ENCODE peak calls at places on chromosomes 11 and 22, in eight cellular contexts. One of them, this sample, is unnamed.

GRCh38 chr11:89279176-89279575 is 101.5 kb downstream of the TYR start:
- DNase-seq in prostate gland: no peak
- DNase-seq in fibroblast of lung: no peak
- DNase-seq in heart left ventricle: no peak
- DNase-seq in fibroblast of mammary gland: no peak
- DNase-seq in PC-3: no peak
- DNase-seq in MCF 10A: no peak
- DNase-seq in astrocyte of the cerebellum: no peak
- DNase-seq in this sample: no peak

GRCh38 chr11:92796744-92797143 is 172.7 kb upstream of the MTNR1B start:
- DNase-seq in PC-3: no peak
- DNase-seq in prostate gland: no peak
- DNase-seq in astrocyte of the cerebellum: no peak
- DNase-seq in fibroblast of mammary gland: no peak
- DNase-seq in heart left ventricle: no peak
- DNase-seq in MCF 10A: no peak
- DNase-seq in fibroblast of lung: no peak
- DNase-seq in this sample: no peak

GRCh38 chr11:16924826-16925494 is 89.3 kb downstream of the PLEKHA7 start:
- DNase-seq in heart left ventricle: peak
- DNase-seq in prostate gland: peak
- DNase-seq in fibroblast of lung: peak
- DNase-seq in MCF 10A: peak
- DNase-seq in PC-3: peak
- DNase-seq in astrocyte of the cerebellum: peak
- DNase-seq in fibroblast of mammary gland: peak
- DNase-seq in this sample: no peak

GRCh38 chr11:107857550-107858216 is 904 bp downstream of the SLC35F2 start:
- DNase-seq in fibroblast of lung: peak
- DNase-seq in MCF 10A: peak
- DNase-seq in heart left ventricle: no peak
- DNase-seq in PC-3: no peak
- DNase-seq in fibroblast of mammary gland: peak
- DNase-seq in prostate gland: no peak
- DNase-seq in astrocyte of the cerebellum: no peak
- DNase-seq in this sample: no peak

GRCh38 chr11:16226245-16226644 is 130.1 kb downstream of the SOX6 start:
- DNase-seq in PC-3: peak
- DNase-seq in heart left ventricle: peak
- DNase-seq in fibroblast of lung: peak
- DNase-seq in prostate gland: peak
- DNase-seq in MCF 10A: peak
- DNase-seq in fibroblast of mammary gland: peak
- DNase-seq in astrocyte of the cerebellum: no peak
- DNase-seq in this sample: peak

GRCh38 chr11:2803186-2804057 is 82.2 kb downstream of the CDKN1C start:
- DNase-seq in fibroblast of lung: no peak
- DNase-seq in fibroblast of mammary gland: no peak
- DNase-seq in heart left ventricle: peak
- DNase-seq in astrocyte of the cerebellum: no peak
- DNase-seq in prostate gland: peak
- DNase-seq in PC-3: no peak
- DNase-seq in MCF 10A: peak
- DNase-seq in this sample: no peak

GRCh38 chr11:120645639-120646038 is 134.1 kb downstream of the GRIK4 start:
- DNase-seq in astrocyte of the cerebellum: peak
- DNase-seq in heart left ventricle: no peak
- DNase-seq in prostate gland: no peak
- DNase-seq in PC-3: no peak
- DNase-seq in fibroblast of mammary gland: no peak
- DNase-seq in MCF 10A: no peak
- DNase-seq in fibroblast of lung: no peak
- DNase-seq in this sample: no peak

GRCh38 chr11:117058761-117059233 is 39.4 kb downstream of the SIK3 start:
- DNase-seq in MCF 10A: peak
- DNase-seq in fibroblast of mammary gland: peak
- DNase-seq in astrocyte of the cerebellum: peak
- DNase-seq in prostate gland: no peak
- DNase-seq in fibroblast of lung: peak
- DNase-seq in heart left ventricle: no peak
- DNase-seq in PC-3: no peak
- DNase-seq in this sample: no peak

GRCh38 chr11:33471541-33471940 is 214.4 kb downstream of the HIPK3 start:
- DNase-seq in astrocyte of the cerebellum: no peak
- DNase-seq in fibroblast of mammary gland: no peak
- DNase-seq in prostate gland: no peak
- DNase-seq in heart left ventricle: no peak
- DNase-seq in MCF 10A: no peak
- DNase-seq in fibroblast of lung: no peak
- DNase-seq in PC-3: no peak
- DNase-seq in this sample: no peak

GRCh38 chr11:44097821-44098220 is 2.3 kb downstream of the EXT2 start:
- DNase-seq in prostate gland: no peak
- DNase-seq in fibroblast of lung: peak
- DNase-seq in MCF 10A: peak
- DNase-seq in PC-3: peak
- DNase-seq in astrocyte of the cerebellum: no peak
- DNase-seq in fibroblast of mammary gland: peak
- DNase-seq in heart left ventricle: no peak
- DNase-seq in this sample: no peak

GRCh38 chr11:117913736-117914397 is 15.3 kb downstream of the TMPRSS13 start:
- DNase-seq in astrocyte of the cerebellum: no peak
- DNase-seq in prostate gland: no peak
- DNase-seq in fibroblast of mammary gland: no peak
- DNase-seq in PC-3: no peak
- DNase-seq in fibroblast of lung: no peak
- DNase-seq in heart left ventricle: no peak
- DNase-seq in MCF 10A: no peak
- DNase-seq in this sample: no peak

GRCh38 chr11:91585035-91585801 is 639.4 kb upstream of the FAT3 start:
- DNase-seq in fibroblast of mammary gland: no peak
- DNase-seq in PC-3: no peak
- DNase-seq in fibroblast of lung: no peak
- DNase-seq in MCF 10A: no peak
- DNase-seq in prostate gland: no peak
- DNase-seq in astrocyte of the cerebellum: no peak
- DNase-seq in heart left ventricle: no peak
- DNase-seq in this sample: no peak

GRCh38 chr11:85884581-85885021 is 29.4 kb downstream of the CCDC83 start:
- DNase-seq in astrocyte of the cerebellum: no peak
- DNase-seq in MCF 10A: peak
- DNase-seq in prostate gland: no peak
- DNase-seq in heart left ventricle: no peak
- DNase-seq in PC-3: no peak
- DNase-seq in fibroblast of mammary gland: peak
- DNase-seq in fibroblast of lung: peak
- DNase-seq in this sample: no peak

GRCh38 chr11:93645938-93646337 is 15.5 kb upstream of the CEP295 start:
- DNase-seq in heart left ventricle: no peak
- DNase-seq in MCF 10A: no peak
- DNase-seq in astrocyte of the cerebellum: no peak
- DNase-seq in prostate gland: no peak
- DNase-seq in fibroblast of lung: no peak
- DNase-seq in fibroblast of mammary gland: no peak
- DNase-seq in PC-3: no peak
- DNase-seq in this sample: no peak

GRCh38 chr11:69398529-69399492 is 82.7 kb upstream of the LINC01488 start:
- DNase-seq in PC-3: no peak
- DNase-seq in prostate gland: no peak
- DNase-seq in heart left ventricle: no peak
- DNase-seq in MCF 10A: no peak
- DNase-seq in astrocyte of the cerebellum: peak
- DNase-seq in fibroblast of mammary gland: peak
- DNase-seq in fibroblast of lung: peak
- DNase-seq in this sample: no peak

GRCh38 chr11:120337133-120337895 is 1.1 kb downstream of the ARHGEF12 start:
- DNase-seq in fibroblast of lung: peak
- DNase-seq in heart left ventricle: peak
- DNase-seq in PC-3: peak
- DNase-seq in MCF 10A: no peak
- DNase-seq in prostate gland: no peak
- DNase-seq in astrocyte of the cerebellum: no peak
- DNase-seq in fibroblast of mammary gland: peak
- DNase-seq in this sample: no peak

GRCh38 chr11:64713031-64713780 is 9.8 kb downstream of the NRXN2 start:
- DNase-seq in MCF 10A: no peak
- DNase-seq in heart left ventricle: no peak
- DNase-seq in fibroblast of mammary gland: peak
- DNase-seq in astrocyte of the cerebellum: no peak
- DNase-seq in fibroblast of lung: peak
- DNase-seq in PC-3: no peak
- DNase-seq in prostate gland: peak
- DNase-seq in this sample: no peak

GRCh38 chr11:72716291-72716690 is 35.9 kb downstream of the ARAP1 start:
- DNase-seq in fibroblast of lung: peak
- DNase-seq in heart left ventricle: no peak
- DNase-seq in PC-3: no peak
- DNase-seq in MCF 10A: no peak
- DNase-seq in prostate gland: no peak
- DNase-seq in fibroblast of mammary gland: no peak
- DNase-seq in astrocyte of the cerebellum: peak
- DNase-seq in this sample: no peak

GRCh38 chr22:38494498-38494897 is 11.6 kb downstream of the DDX17 start:
- DNase-seq in prostate gland: no peak
- DNase-seq in heart left ventricle: no peak
- DNase-seq in astrocyte of the cerebellum: no peak
- DNase-seq in MCF 10A: no peak
- DNase-seq in fibroblast of mammary gland: no peak
- DNase-seq in PC-3: no peak
- DNase-seq in fibroblast of lung: peak
- DNase-seq in this sample: no peak

GRCh38 chr22:38490915-38491314 is 15.2 kb downstream of the DDX17 start:
- DNase-seq in PC-3: no peak
- DNase-seq in prostate gland: no peak
- DNase-seq in astrocyte of the cerebellum: no peak
- DNase-seq in MCF 10A: no peak
- DNase-seq in fibroblast of mammary gland: peak
- DNase-seq in heart left ventricle: peak
- DNase-seq in fibroblast of lung: peak
- DNase-seq in this sample: no peak

GRCh38 chr22:38497869-38498268 is 8.2 kb downstream of the DDX17 start:
- DNase-seq in prostate gland: no peak
- DNase-seq in PC-3: no peak
- DNase-seq in MCF 10A: no peak
- DNase-seq in heart left ventricle: no peak
- DNase-seq in fibroblast of mammary gland: no peak
- DNase-seq in astrocyte of the cerebellum: no peak
- DNase-seq in fibroblast of lung: no peak
- DNase-seq in this sample: no peak

GRCh38 chr22:38491707-38492348 is 14.3 kb downstream of the DDX17 start:
- DNase-seq in heart left ventricle: no peak
- DNase-seq in MCF 10A: no peak
- DNase-seq in prostate gland: no peak
- DNase-seq in fibroblast of lung: no peak
- DNase-seq in PC-3: no peak
- DNase-seq in astrocyte of the cerebellum: no peak
- DNase-seq in fibroblast of mammary gland: no peak
- DNase-seq in this sample: no peak

DNA sequence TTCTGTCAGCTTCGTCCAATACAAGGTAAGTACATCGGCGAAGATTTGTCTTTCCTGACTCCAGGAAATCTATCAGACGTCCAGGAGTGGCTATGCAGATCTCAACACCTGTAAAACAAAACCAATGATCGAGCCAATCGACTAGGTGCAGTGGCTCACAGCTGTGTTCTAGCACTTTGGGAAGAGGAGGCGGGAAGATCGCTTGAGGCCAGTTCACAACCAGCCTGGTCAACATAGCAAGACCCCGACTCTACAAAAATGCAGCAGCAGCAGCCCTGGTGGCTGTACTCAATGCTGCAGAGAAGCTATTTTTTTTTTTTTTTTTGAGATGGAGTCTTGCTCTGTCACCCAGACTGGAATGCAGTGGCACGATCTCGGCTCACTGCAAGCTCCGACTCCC is 11.2 kb downstream of the DDX17 start:
- DNase-seq in astrocyte of the cerebellum: no peak
- DNase-seq in fibroblast of mammary gland: no peak
- DNase-seq in PC-3: no peak
- DNase-seq in heart left ventricle: no peak
- DNase-seq in MCF 10A: no peak
- DNase-seq in fibroblast of lung: no peak
- DNase-seq in prostate gland: no peak
- DNase-seq in this sample: no peak
- TF ChIP-seq CTCF in astrocyte of the cerebellum: no peak
- TF ChIP-seq CTCF in fibroblast of mammary gland: no peak
- TF ChIP-seq CTCF in PC-3: no peak
- TF ChIP-seq CTCF in heart left ventricle: no peak
- TF ChIP-seq CTCF in MCF 10A: no peak
- TF ChIP-seq CTCF in fibroblast of lung: no peak
- TF ChIP-seq CTCF in prostate gland: no peak
- TF ChIP-seq CTCF in this sample: no peak

GRCh38 chr11:110774138-110775014 is 62.1 kb upstream of the ARHGAP20 start:
- DNase-seq in fibroblast of lung: peak
- DNase-seq in MCF 10A: peak
- DNase-seq in prostate gland: no peak
- DNase-seq in PC-3: no peak
- DNase-seq in astrocyte of the cerebellum: no peak
- DNase-seq in heart left ventricle: no peak
- DNase-seq in fibroblast of mammary gland: peak
- DNase-seq in this sample: no peak
- TF ChIP-seq CTCF in fibroblast of lung: no peak
- TF ChIP-seq CTCF in MCF 10A: no peak
- TF ChIP-seq CTCF in prostate gland: no peak
- TF ChIP-seq CTCF in PC-3: no peak
- TF ChIP-seq CTCF in astrocyte of the cerebellum: no peak
- TF ChIP-seq CTCF in heart left ventricle: no peak
- TF ChIP-seq CTCF in fibroblast of mammary gland: no peak
- TF ChIP-seq CTCF in this sample: no peak

DNA sequence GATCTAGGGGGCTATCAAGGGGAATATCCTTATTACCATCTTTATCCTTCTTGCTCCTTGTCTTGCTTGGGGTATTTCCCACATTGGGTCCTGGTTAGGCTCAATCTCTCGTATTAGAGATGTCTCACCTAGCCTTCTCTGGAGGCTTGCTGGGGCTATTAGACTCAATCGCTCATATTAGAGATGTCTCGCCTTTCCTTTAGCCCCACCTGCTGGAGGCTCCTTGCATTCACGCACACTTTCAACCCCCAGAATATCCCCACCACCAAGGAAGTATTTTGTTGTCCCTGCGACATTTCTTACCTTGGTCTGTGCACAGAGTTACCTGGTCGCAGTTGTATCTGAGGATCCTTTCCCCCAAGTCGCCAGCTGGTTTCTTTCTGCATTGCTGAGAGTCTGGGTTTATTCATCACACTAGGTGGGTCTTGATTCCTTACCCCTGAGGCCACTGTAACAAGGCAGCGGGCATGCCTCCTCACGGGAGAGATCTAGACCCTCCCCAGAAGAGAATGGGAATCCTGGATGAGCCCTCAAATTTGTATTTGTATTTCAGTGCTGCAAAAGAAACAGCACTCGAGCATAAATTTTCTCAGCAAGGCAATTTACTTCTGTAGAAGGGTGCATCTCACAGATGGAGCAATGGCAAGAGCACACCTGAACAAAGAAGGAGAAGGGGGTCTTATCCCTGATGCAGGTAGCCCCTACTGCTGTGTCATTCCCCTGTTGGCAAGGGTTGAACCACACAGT is 15.9 kb upstream of the HYLS1 start:
- DNase-seq in heart left ventricle: no peak
- DNase-seq in PC-3: peak
- DNase-seq in MCF 10A: peak
- DNase-seq in astrocyte of the cerebellum: peak
- DNase-seq in prostate gland: no peak
- DNase-seq in fibroblast of mammary gland: peak
- DNase-seq in fibroblast of lung: peak
- DNase-seq in this sample: no peak
- TF ChIP-seq CTCF in heart left ventricle: peak
- TF ChIP-seq CTCF in PC-3: peak
- TF ChIP-seq CTCF in MCF 10A: peak
- TF ChIP-seq CTCF in astrocyte of the cerebellum: peak
- TF ChIP-seq CTCF in prostate gland: no peak
- TF ChIP-seq CTCF in fibroblast of mammary gland: peak
- TF ChIP-seq CTCF in fibroblast of lung: peak
- TF ChIP-seq CTCF in this sample: peak

GRCh38 chr11:79160786-79161403 is 279.9 kb downstream of the TENM4 start:
- DNase-seq in fibroblast of mammary gland: peak
- DNase-seq in heart left ventricle: no peak
- DNase-seq in PC-3: peak
- DNase-seq in astrocyte of the cerebellum: no peak
- DNase-seq in MCF 10A: peak
- DNase-seq in fibroblast of lung: peak
- DNase-seq in prostate gland: peak
- DNase-seq in this sample: no peak
- TF ChIP-seq CTCF in fibroblast of mammary gland: peak
- TF ChIP-seq CTCF in heart left ventricle: no peak
- TF ChIP-seq CTCF in PC-3: peak
- TF ChIP-seq CTCF in astrocyte of the cerebellum: no peak
- TF ChIP-seq CTCF in MCF 10A: peak
- TF ChIP-seq CTCF in fibroblast of lung: peak
- TF ChIP-seq CTCF in prostate gland: peak
- TF ChIP-seq CTCF in this sample: peak

This sample was measured in epithelial cell of proximal tubule.